ENCODE peak calls at places on chromosomes 1 and 21, in seven cellular contexts. D is B cell; U is ELF-1; H is mesenteric fat pad; C is T47D; V is activated CD4-positive, alpha-beta T cell treated with anti-CD3 and anti-CD28 coated beads, Interleukin-2, amount 50 U/mL, for 1 hour; Q is M059J. T is an unnamed sample.

GRCh38 chr1:81607886-81608285 is 192.8 kb upstream of the ADGRL2 start:
- DNase-seq in D (no peak), U (no peak), H (no peak), C (no peak), V (no peak), Q (no peak), T (no peak)

GRCh38 chr1:4593106-4593505 is 61.3 kb upstream of the AJAP1 start:
- DNase-seq in D (no peak), U (no peak), H (peak; percentile 53), C (no peak), V (no peak), Q (no peak), T (no peak)

GRCh38 chr1:25687221-25688017 is 70.8 kb downstream of the MAN1C1 start:
- DNase-seq in D (peak; percentile 7), U (no peak), H (no peak), C (no peak), V (no peak), Q (no peak), T (no peak)

GRCh38 chr1:100767176-100767876 is 47.8 kb downstream of the VCAM1 start:
- DNase-seq in D (no peak), U (no peak), H (no peak), C (no peak), V (no peak), Q (peak; percentile 66), T (no peak)

GRCh38 chr1:206442101-206442500 is 28.2 kb upstream of the IKBKE start:
- DNase-seq in D (no peak), U (no peak), H (peak; percentile 9), C (no peak), V (no peak), Q (peak; percentile 76), T (no peak)

GRCh38 chr1:18175530-18176377 is 68.2 kb downstream of the IGSF21 start:
- DNase-seq in D (no peak), U (peak; percentile 46), H (no peak), C (no peak), V (no peak), Q (no peak), T (peak; percentile 76)

GRCh38 chr1:207810173-207810572 is 58.3 kb downstream of the CD46 start:
- DNase-seq in D (no peak), U (no peak), H (no peak), C (no peak), V (no peak), Q (peak; percentile 57), T (no peak)

GRCh38 chr1:179031855-179032513 is 6.3 kb downstream of the FAM20B start:
- DNase-seq in D (no peak), U (no peak), H (no peak), C (no peak), V (no peak), Q (peak; percentile 60), T (no peak)

GRCh38 chr1:37718901-37719571 is 26.7 kb downstream of the CDCA8 start:
- DNase-seq in D (no peak), U (no peak), H (no peak), C (no peak), V (no peak), Q (no peak), T (no peak)

GRCh38 chr1:91171906-91172305 is 150.1 kb upstream of the ZNF644 start:
- DNase-seq in D (no peak), U (no peak), H (no peak), C (no peak), V (no peak), Q (no peak), T (no peak)

GRCh38 chr1:51170342-51170741 is 65.7 kb upstream of the RNF11 start:
- DNase-seq in D (no peak), U (no peak), H (no peak), C (peak; percentile 74), V (no peak), Q (no peak), T (no peak)

GRCh38 chr1:197807216-197807615 is 31.9 kb upstream of the DENND1B start:
- DNase-seq in D (no peak), U (no peak), H (no peak), C (no peak), V (no peak), Q (no peak), T (no peak)

GRCh38 chr21:26185021-26185420 is 14.5 kb upstream of the APP start:
- DNase-seq in D (no peak), U (no peak), H (no peak), C (no peak), V (no peak), Q (no peak), T (no peak)

GRCh38 chr1:100090471-100090870 is 42.3 kb downstream of the SASS6 start:
- DNase-seq in D (no peak), U (no peak), H (no peak), C (no peak), V (no peak), Q (no peak), T (no peak)

GRCh38 chr1:27832762-27833161 is 2.2 kb downstream of the PPP1R8 start:
- DNase-seq in D (no peak), U (no peak), H (no peak), C (no peak), V (no peak), Q (peak; percentile 51), T (no peak)

GRCh38 chr1:14466006-14466405 is 132.5 kb upstream of the KAZN start:
- DNase-seq in D (no peak), U (no peak), H (no peak), C (peak; percentile 44), V (no peak), Q (no peak), T (no peak)

GRCh38 chr1:25484096-25484495 is 53.4 kb downstream of the MACO1 start:
- DNase-seq in D (no peak), U (no peak), H (no peak), C (peak; percentile 56), V (no peak), Q (no peak), T (peak; percentile 75)

GRCh38 chr1:53138991-53139884 is 3.2 kb downstream of the SLC1A7 start:
- DNase-seq in D (no peak), U (no peak), H (peak; percentile 47), C (no peak), V (no peak), Q (no peak), T (no peak)

GRCh38 chr1:30043731-30044408 is 679.5 kb downstream of the MATN1 start:
- DNase-seq in D (no peak), U (no peak), H (peak; percentile 77), C (no peak), V (no peak), Q (no peak), T (no peak)

GRCh38 chr1:185479781-185480180 is 162.7 kb upstream of the IVNS1ABP start:
- DNase-seq in D (no peak), U (peak; percentile 6), H (no peak), C (no peak), V (no peak), Q (no peak), T (no peak)

GRCh38 chr1:16053781-16054502 is 10.4 kb downstream of the CLCNKB start:
- DNase-seq in D (no peak), U (no peak), H (no peak), C (no peak), V (no peak), Q (no peak), T (no peak)

GRCh38 chr1:21575351-21575942 is 66.2 kb downstream of the ALPL start:
- DNase-seq in D (no peak), U (no peak), H (no peak), C (no peak), V (no peak), Q (no peak), T (no peak)

GRCh38 chr1:235533476-235534168 is 29.4 kb upstream of the B3GALNT2 start:
- DNase-seq in D (no peak), U (no peak), H (no peak), C (no peak), V (no peak), Q (peak; percentile 26), T (no peak)

GRCh38 chr1:16204634-16205332 is 7.7 kb downstream of the ARHGEF19 start:
- DNase-seq in D (no peak), U (peak; percentile 65), H (no peak), C (no peak), V (peak; percentile 30), Q (no peak), T (no peak)

GRCh38 chr1:80529546-80529945 is 1271.2 kb upstream of the ADGRL2 start:
- DNase-seq in D (no peak), U (no peak), H (no peak), C (no peak), V (no peak), Q (no peak), T (no peak)

GRCh38 chr1:209727785-209728184 is 23.1 kb downstream of the HSD11B1 start:
- DNase-seq in D (no peak), U (no peak), H (no peak), C (no peak), V (no peak), Q (no peak), T (no peak)

GRCh38 chr1:93021539-93022134 is 57.4 kb upstream of the MTF2 start:
- DNase-seq in D (no peak), U (no peak), H (no peak), C (peak; percentile 49), V (no peak), Q (peak; percentile 56), T (no peak)

GRCh38 chr1:91166106-91166712 is 144.4 kb upstream of the ZNF644 start:
- DNase-seq in D (peak; percentile 56), U (peak; percentile 72), H (no peak), C (peak; percentile 66), V (peak; percentile 20), Q (peak; percentile 51), T (no peak)

GRCh38 chr1:229167356-229167755 is 103.6 kb upstream of the RAB4A start:
- DNase-seq in D (no peak), U (no peak), H (no peak), C (no peak), V (no peak), Q (no peak), T (no peak)

T was measured in heart left ventricle.